ENCODE peak calls at places on chromosomes 7 and 10, in four cellular contexts. Q is CD8-positive, alpha-beta memory T cell; W is GM23338; T is heart right ventricle. H is an unnamed sample.

GRCh38 chr7:71140264-71140663 is 8.3 kb downstream of the GALNT17 start:
- DNase-seq in T (no peak), W (no peak), Q (no peak), H (no peak)

GRCh38 chr10:49605177-49605938 is 4.8 kb upstream of the SLC18A3 start:
- DNase-seq in W (no peak), T (no peak), Q (no peak), H (peak)

GRCh38 chr10:59575269-59575668 is 134.4 kb downstream of the SLC16A9 start:
- DNase-seq in T (no peak), Q (no peak), W (no peak), H (no peak)

GRCh38 chr10:132408367-132408781 is 11.4 kb downstream of the PWWP2B start:
- DNase-seq in Q (no peak), W (peak), T (no peak), H (no peak)

GRCh38 chr7:2879354-2879753 is 35.2 kb upstream of the GNA12 start:
- DNase-seq in W (no peak), Q (no peak), T (no peak), H (no peak)

GRCh38 chr7:79180533-79180932 is 272.9 kb downstream of the MAGI2 start:
- DNase-seq in Q (no peak), T (no peak), W (no peak), H (no peak)

GRCh38 chr7:66859794-66860645 is 61.0 kb upstream of the TMEM248 start:
- DNase-seq in W (peak), Q (no peak), T (peak), H (no peak)

GRCh38 chr7:98217623-98218582 is 6.7 kb downstream of the BHLHA15 start:
- DNase-seq in Q (no peak), W (no peak), T (no peak), H (no peak)

GRCh38 chr10:120221873-120222485 is 235.0 kb upstream of the PLPP4 start:
- DNase-seq in Q (no peak), W (peak), T (no peak), H (no peak)

GRCh38 chr7:100119701-100120517 is 475 bp downstream of the CNPY4 start:
- DNase-seq in T (peak), W (peak), Q (peak), H (no peak)

GRCh38 chr7:100122568-100122967 is 3.1 kb downstream of the CNPY4 start:
- DNase-seq in T (no peak), W (no peak), Q (no peak), H (no peak)

GRCh38 chr7:100119075-100119700 is at the start of the genes CNPY4 and TAF6:
- DNase-seq in T (peak), Q (peak), W (peak), H (peak)

GRCh38 chr7:100122067-100122466 is 2.6 kb downstream of the CNPY4 start:
- DNase-seq in W (no peak), T (no peak), Q (no peak), H (no peak)

DNA sequence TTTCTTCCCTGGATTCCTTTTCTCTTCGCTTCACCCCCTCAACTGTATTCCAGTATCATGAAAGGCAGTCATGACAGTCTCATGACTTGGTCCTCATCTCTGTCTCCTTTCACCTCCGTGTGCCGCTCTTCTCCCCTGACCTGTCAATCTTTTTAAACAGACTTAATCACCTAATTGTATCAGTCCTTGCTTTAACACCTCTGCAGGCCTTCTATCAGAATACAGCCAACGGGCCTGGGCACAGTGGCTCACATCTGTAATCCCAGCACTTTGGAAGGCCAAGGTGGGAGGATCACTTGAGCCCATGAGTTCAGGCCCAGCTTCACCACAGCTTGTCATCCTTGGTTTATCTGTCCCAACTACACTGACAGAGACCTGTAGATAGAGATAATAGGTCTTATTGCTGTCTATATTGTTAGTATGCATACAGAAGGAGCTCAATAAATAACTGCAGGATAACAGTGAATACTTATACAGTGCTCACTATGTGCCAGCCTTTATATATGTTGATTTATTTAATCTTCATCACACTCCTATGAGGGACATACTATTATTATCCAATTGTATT is 1.2 kb downstream of the CNPY4 start:
- DNase-seq in W (no peak), Q (no peak), T (no peak), H (no peak)
- H3K27ac ChIP-seq in W (peak), Q (peak), T (peak), H (no peak)

GRCh38 chr7:105306160-105306784 is 82.4 kb downstream of the SRPK2 start:
- DNase-seq in T (no peak), Q (no peak), W (no peak), H (no peak)

GRCh38 chr7:105304040-105304895 is 84.5 kb downstream of the SRPK2 start:
- DNase-seq in W (no peak), Q (no peak), T (no peak), H (peak)

GRCh38 chr7:105305633-105306032 is 83.1 kb downstream of the SRPK2 start:
- DNase-seq in T (no peak), W (no peak), Q (no peak), H (no peak)

GRCh38 chr7:105309235-105310156 is 79.2 kb downstream of the SRPK2 start:
- DNase-seq in W (peak), T (no peak), Q (no peak), H (no peak)

GRCh38 chr7:105307163-105307672 is 81.5 kb downstream of the SRPK2 start:
- DNase-seq in T (no peak), W (no peak), Q (no peak), H (no peak)
- H3K27ac ChIP-seq in T (no peak), W (no peak), Q (no peak), H (no peak)

DNA sequence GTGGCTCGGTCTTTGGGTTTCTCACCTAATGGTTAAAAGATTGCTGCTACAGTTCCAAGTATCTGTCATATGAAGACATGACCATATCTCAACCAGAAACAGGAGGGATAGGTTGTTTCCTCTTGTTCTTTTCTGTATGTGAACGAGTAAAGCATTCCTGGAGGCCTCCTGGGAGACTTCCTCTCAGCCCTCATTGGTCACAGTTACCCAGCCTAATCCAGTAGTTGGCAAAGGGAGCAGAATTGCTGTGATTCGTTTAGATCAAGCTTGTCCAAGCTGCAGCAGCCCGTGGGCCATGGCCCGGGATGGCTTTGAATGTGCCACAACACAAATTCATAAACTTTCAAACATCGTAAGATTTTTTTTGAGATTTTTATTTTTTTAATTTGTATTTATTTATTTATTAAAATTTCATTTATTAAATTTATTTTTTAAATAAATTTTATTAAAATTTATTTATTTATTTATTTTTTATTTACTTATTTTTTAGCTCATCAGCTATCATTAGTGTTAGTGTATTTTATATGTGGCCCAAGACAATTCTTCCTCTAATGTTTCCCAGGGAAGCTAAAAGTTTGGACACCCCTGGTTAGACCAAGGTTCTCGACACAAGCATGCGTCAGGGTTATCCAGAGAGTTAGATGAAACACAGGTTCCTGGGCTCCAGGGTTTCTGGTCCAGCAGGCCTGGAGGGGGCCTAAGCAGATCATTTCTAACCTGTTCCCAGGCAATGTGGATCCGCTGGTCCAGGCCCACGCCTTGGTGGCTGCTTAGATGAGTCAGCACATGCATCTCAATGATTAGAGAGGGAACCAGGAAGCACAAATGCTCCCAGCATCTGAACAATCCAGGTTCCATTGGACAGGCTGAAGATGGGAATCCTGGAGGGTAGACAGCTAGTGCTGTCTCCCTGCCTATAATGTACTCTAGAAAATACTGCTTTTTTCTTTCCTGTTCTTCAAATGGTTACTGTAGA is 25.6 kb downstream of the CDC123 start:
- DNase-seq in W (peak), Q (no peak), T (no peak), H (no peak)
- H3K27ac ChIP-seq in W (no peak), Q (no peak), T (peak), H (peak)

GRCh38 chr7:155052982-155053381 is 17.1 kb upstream of the HTR5A start:
- DNase-seq in W (no peak), Q (no peak), T (no peak), H (no peak)
- H3K27ac ChIP-seq in W (no peak), Q (no peak), T (no peak), H (no peak)

DNA sequence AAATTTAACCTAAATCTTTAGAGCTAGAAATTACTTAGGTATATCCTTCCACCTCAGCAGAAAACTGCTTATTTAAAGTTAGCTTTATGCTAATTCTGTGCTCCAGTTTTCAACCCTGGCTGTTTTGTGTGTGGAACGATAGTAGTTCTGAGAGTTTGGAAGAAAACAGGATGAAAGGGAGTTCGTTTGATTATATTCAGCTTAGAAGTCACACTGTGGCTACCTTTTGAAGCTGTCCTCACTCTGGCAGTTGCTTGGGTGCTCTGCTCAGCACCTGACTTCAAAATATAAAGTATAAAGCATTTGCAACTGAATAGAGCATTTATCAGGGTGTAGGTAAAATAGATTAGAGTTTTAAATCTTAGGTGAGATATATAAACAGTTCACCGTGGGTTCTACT is 2.7 kb upstream of the ASCC1 start:
- DNase-seq in Q (no peak), T (no peak), W (no peak), H (no peak)
- H3K27ac ChIP-seq in Q (no peak), T (peak), W (peak), H (peak)

GRCh38 chr7:134514663-134515062 is 12.7 kb upstream of the AKR1B10 start:
- DNase-seq in Q (peak), W (peak), T (peak), H (no peak)
- H3K27ac ChIP-seq in Q (no peak), W (no peak), T (no peak), H (no peak)

GRCh38 chr7:106262268-106262881 is 22.4 kb downstream of the NAMPT start:
- DNase-seq in T (no peak), W (no peak), Q (no peak), H (no peak)
- H3K27ac ChIP-seq in T (no peak), W (no peak), Q (no peak), H (no peak)

GRCh38 chr7:121397346-121397745 is 1.2 kb upstream of the FAM3C start:
- DNase-seq in W (no peak), Q (no peak), T (no peak), H (no peak)

GRCh38 chr7:121395494-121395960 is 581 bp downstream of the FAM3C start:
- DNase-seq in T (peak), W (peak), Q (peak), H (no peak)

GRCh38 chr7:121395961-121396757 is at the start of gene FAM3C:
- DNase-seq in Q (peak), T (peak), W (peak), H (peak)

GRCh38 chr7:121397832-121398231 is 1.7 kb upstream of the FAM3C start:
- DNase-seq in T (no peak), Q (no peak), W (no peak), H (no peak)

GRCh38 chr7:121398246-121398645 is 2.1 kb upstream of the FAM3C start:
- DNase-seq in T (no peak), Q (no peak), W (peak), H (no peak)
- H3K27ac ChIP-seq in T (no peak), Q (no peak), W (no peak), H (no peak)

H was measured in epithelial cell of prostate.